ENCODE peak calls at places on chromosomes 5 and 9, in eight cellular contexts. S is tibial nerve, V is mammary epithelial cell, E is RWPE2, I is BJ, R is H1, G is heart right ventricle, N is thoracic aorta. H is an unnamed sample. For H3K36me3, the result is how much of the 10 kb centered on the place peaks cover.

GRCh38 chr5:141560725-141561483 is 57.9 kb downstream of the DIAPH1 start:
- DNase-seq in E (peak), S (peak), N (peak), G (peak), V (peak), R (peak), I (peak), H (peak)

GRCh38 chr9:105257767-105258166 is 13.3 kb downstream of the SLC44A1 start:
- DNase-seq in S (no peak), G (no peak), V (no peak), R (no peak), I (no peak), E (no peak), N (no peak), H (no peak)

GRCh38 chr5:135309391-135310327 is 89.4 kb downstream of the MACROH2A1 start:
- DNase-seq in V (no peak), G (no peak), I (peak), R (no peak), N (no peak), E (peak), S (no peak), H (peak)

GRCh38 chr5:89191374-89191773 is 308.4 kb upstream of the MEF2C start:
- DNase-seq in S (no peak), N (no peak), E (no peak), V (no peak), G (no peak), R (no peak), I (no peak), H (no peak)

GRCh38 chr9:32854271-32854670 is 70.9 kb downstream of the TMEM215 start:
- DNase-seq in S (no peak), N (no peak), R (no peak), G (no peak), I (no peak), E (no peak), V (no peak), H (no peak)

GRCh38 chr5:167104351-167104750 is 1187.1 kb upstream of the WWC1 start:
- DNase-seq in V (no peak), I (no peak), S (no peak), N (no peak), E (no peak), G (no peak), R (no peak), H (no peak)

GRCh38 chr5:89628876-89629635 is 746.1 kb upstream of the MEF2C start:
- DNase-seq in N (no peak), I (no peak), R (no peak), E (no peak), V (peak), S (no peak), G (no peak), H (no peak)

GRCh38 chr9:81635526-81636279 is 53.6 kb downstream of the TLE1 start:
- DNase-seq in E (no peak), V (no peak), N (no peak), I (peak), S (no peak), R (no peak), G (no peak), H (no peak)

GRCh38 chr5:179127136-179128040 is 67.2 kb downstream of the ZNF354C start:
- DNase-seq in I (no peak), R (no peak), N (no peak), G (no peak), V (no peak), S (no peak), E (peak), H (no peak)

GRCh38 chr5:159310492-159310891 is 19.8 kb downstream of the IL12B start:
- DNase-seq in N (no peak), V (peak), S (no peak), I (no peak), E (no peak), R (peak), G (no peak), H (peak)

GRCh38 chr9:118238139-118238538 is 533.9 kb downstream of the TLR4 start:
- DNase-seq in V (no peak), S (no peak), R (no peak), G (no peak), N (no peak), E (no peak), I (no peak), H (no peak)

GRCh38 chr5:176531902-176532493 is 5.2 kb downstream of the RNF44 start:
- DNase-seq in N (no peak), S (no peak), V (no peak), I (no peak), E (no peak), G (no peak), R (no peak), H (no peak)

GRCh38 chr5:141771562-141771961 is 89.5 kb upstream of the ARAP3 start:
- DNase-seq in E (no peak), N (no peak), S (no peak), R (no peak), G (no peak), V (no peak), I (no peak), H (no peak)

GRCh38 chr5:133319905-133320520 is 268.2 kb downstream of the HSPA4 start:
- DNase-seq in N (no peak), I (no peak), R (no peak), V (no peak), S (no peak), G (no peak), E (no peak), H (peak)

GRCh38 chr5:171984748-171985419 is 21.6 kb downstream of the FBXW11 start:
- DNase-seq in I (peak), S (no peak), R (no peak), G (no peak), E (no peak), V (peak), N (no peak), H (peak)

GRCh38 chr5:171989946-171990712 is 16.3 kb downstream of the FBXW11 start:
- DNase-seq in R (no peak), E (no peak), I (no peak), S (no peak), V (no peak), N (no peak), G (no peak), H (no peak)

GRCh38 chr5:171990713-171991015 is 15.8 kb downstream of the FBXW11 start:
- DNase-seq in E (no peak), G (no peak), V (no peak), R (no peak), I (no peak), N (no peak), S (no peak), H (no peak)

GRCh38 chr5:171989276-171989675 is 17.2 kb downstream of the FBXW11 start:
- DNase-seq in S (no peak), R (no peak), E (no peak), V (peak), N (no peak), I (no peak), G (no peak), H (peak)

GRCh38 chr5:171986772-171987171 is 19.7 kb downstream of the FBXW11 start:
- DNase-seq in R (no peak), G (no peak), S (no peak), V (no peak), I (no peak), E (no peak), N (no peak), H (no peak)
- TF ChIP-seq CTCF in R (no peak), G (no peak), S (no peak), V (no peak), I (no peak), E (no peak), N (no peak), H (no peak)

DNA sequence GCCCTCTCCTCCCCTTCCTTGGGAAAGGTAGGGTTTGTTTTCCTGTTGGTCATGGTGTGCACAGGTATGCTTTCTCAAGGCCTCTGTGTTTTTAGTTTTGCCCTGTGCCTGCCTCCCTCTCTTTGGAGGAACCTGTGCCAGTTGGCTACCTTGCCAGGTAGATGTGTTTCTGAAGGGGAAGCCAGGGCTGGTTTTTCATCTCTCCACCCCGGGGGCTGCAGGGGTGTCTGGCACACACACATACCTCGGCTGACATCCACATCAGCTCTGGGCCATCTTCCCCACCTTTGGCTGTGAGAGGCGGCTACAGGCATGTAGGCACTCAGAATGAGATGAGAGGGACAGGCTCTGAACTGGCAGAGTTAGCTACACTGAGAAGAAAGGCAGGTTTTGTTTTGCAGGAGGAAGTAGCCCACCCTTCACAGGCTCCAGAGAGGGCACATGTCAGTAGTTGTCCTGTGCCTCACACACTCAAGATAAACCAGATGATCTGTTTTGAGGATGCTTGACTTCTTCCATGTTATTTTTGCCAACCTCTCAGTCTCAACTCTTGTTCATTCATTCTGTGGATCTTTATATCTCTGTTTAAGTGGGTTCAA is 9.7 kb downstream of the RGMB start:
- DNase-seq in N (no peak), S (no peak), E (no peak), V (no peak), R (no peak), G (no peak), I (no peak), H (no peak)
- H3K36me3 ChIP-seq in N (under half), S (under half), E (half or more), V (under half), R (under half), G (half or more), I (under half), H (under half)

GRCh38 chr5:137888489-137888874 is 775 bp upstream of the PKD2L2 start:
- DNase-seq in S (no peak), E (no peak), G (no peak), N (no peak), I (no peak), V (no peak), R (no peak), H (no peak)
- H3K4me3 ChIP-seq in S (peak), E (no peak), G (peak), N (peak), I (no peak), V (peak), R (no peak), H (peak)

GRCh38 chr5:171849585-171850353 is 64.2 kb downstream of the SMIM23 start:
- DNase-seq in G (no peak), S (no peak), V (no peak), I (no peak), N (no peak), R (no peak), E (no peak), H (no peak)
- TF ChIP-seq CTCF in G (no peak), S (no peak), V (no peak), I (no peak), N (no peak), R (no peak), E (no peak), H (no peak)

GRCh38 chr5:36899860-36900259 is 23.3 kb downstream of the NIPBL start:
- DNase-seq in E (no peak), R (no peak), V (no peak), I (no peak), G (no peak), S (no peak), N (no peak), H (no peak)

GRCh38 chr5:36896476-36896875 is 19.9 kb downstream of the NIPBL start:
- DNase-seq in S (no peak), N (no peak), E (no peak), V (no peak), I (no peak), R (no peak), G (no peak), H (no peak)

GRCh38 chr5:36900279-36900678 is 23.7 kb downstream of the NIPBL start:
- DNase-seq in I (no peak), V (no peak), G (no peak), S (no peak), R (no peak), E (no peak), N (no peak), H (peak)

GRCh38 chr5:36894950-36895349 is 18.4 kb downstream of the NIPBL start:
- DNase-seq in V (no peak), N (no peak), G (no peak), R (no peak), I (no peak), S (no peak), E (no peak), H (no peak)

GRCh38 chr5:36897616-36898015 is 21.0 kb downstream of the NIPBL start:
- DNase-seq in S (no peak), G (no peak), N (no peak), V (no peak), R (no peak), E (no peak), I (no peak), H (peak)
- H3K36me3 ChIP-seq in S (under half), G (under half), N (under half), V (under half), R (under half), E (under half), I (under half), H (under half)

GRCh38 chr5:161340012-161340411 is 206.5 kb downstream of the GABRB2 start:
- DNase-seq in R (no peak), V (no peak), G (no peak), I (no peak), E (no peak), S (no peak), N (no peak), H (no peak)
- H3K4me3 ChIP-seq in R (no peak), V (no peak), G (no peak), I (no peak), E (no peak), S (no peak), N (no peak), H (no peak)

GRCh38 chr9:88179080-88179521 is 40.8 kb upstream of the SPATA31C2 start:
- DNase-seq in G (no peak), N (no peak), S (no peak), V (no peak), E (no peak), I (no peak), R (no peak), H (no peak)

GRCh38 chr9:88177343-88177742 is 39.1 kb upstream of the SPATA31C2 start:
- DNase-seq in S (no peak), I (no peak), R (no peak), E (no peak), N (no peak), G (no peak), V (no peak), H (no peak)

GRCh38 chr9:88173378-88173999 is 35.2 kb upstream of the SPATA31C2 start:
- DNase-seq in G (peak), R (peak), I (peak), E (no peak), V (peak), S (no peak), N (no peak), H (peak)

GRCh38 chr9:88169700-88170099 is 31.4 kb upstream of the SPATA31C2 start:
- DNase-seq in R (no peak), G (no peak), S (no peak), E (no peak), I (no peak), N (no peak), V (no peak), H (no peak)

DNA sequence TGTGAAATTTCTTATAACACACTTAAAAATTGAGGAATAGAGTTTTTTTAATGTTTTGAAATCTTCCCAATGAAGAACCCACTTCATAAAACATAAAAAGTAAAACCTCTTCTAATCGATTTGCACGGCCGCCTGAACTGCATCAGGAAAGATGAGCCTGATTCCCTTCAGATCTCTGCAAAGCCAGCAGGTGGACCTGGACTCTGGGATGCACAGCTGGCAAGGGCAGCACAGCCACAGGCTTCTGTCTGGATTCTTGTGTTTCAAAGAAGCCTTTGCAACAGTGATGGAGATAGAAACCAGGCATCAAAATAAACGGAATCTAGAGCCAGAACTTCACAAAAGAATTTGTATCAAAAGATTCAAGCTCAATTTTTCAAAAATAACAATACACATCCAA is 36.0 kb upstream of the SPATA31C2 start:
- DNase-seq in V (no peak), S (no peak), G (no peak), E (no peak), R (no peak), I (no peak), N (no peak), H (no peak)
- TF ChIP-seq CTCF in V (peak), S (no peak), G (no peak), E (no peak), R (no peak), I (no peak), N (no peak), H (no peak)

H was measured in bronchial epithelial cell.